ENCODE peak calls at places on chromosomes 7 and 10, in six cellular contexts. T is transverse colon, S is GM12892, W is sigmoid colon, Y is GM23338, H is GM12891. I is an unnamed sample.

GRCh38 chr10:75159519-75159918 is 48.1 kb downstream of the SAMD8 start:
- DNase-seq in T (no peak), S (no peak), W (no peak), Y (no peak), H (no peak), I (no peak)

GRCh38 chr7:2832441-2832840 is 11.7 kb downstream of the GNA12 start:
- DNase-seq in T (no peak), S (no peak), W (peak), Y (no peak), H (no peak), I (no peak)

GRCh38 chr7:19899517-19899916 is 126.1 kb upstream of the TMEM196 start:
- DNase-seq in T (no peak), S (no peak), W (no peak), Y (no peak), H (no peak), I (no peak)

GRCh38 chr10:131178956-131179355 is 132.6 kb downstream of the TCERG1L start:
- DNase-seq in T (no peak), S (no peak), W (peak), Y (no peak), H (no peak), I (peak)

GRCh38 chr10:49318751-49319150 is 19.8 kb downstream of the C10orf71 start:
- DNase-seq in T (no peak), S (no peak), W (no peak), Y (no peak), H (no peak), I (no peak)

GRCh38 chr7:91034459-91035368 is 229.5 kb upstream of the FZD1 start:
- DNase-seq in T (peak), S (peak), W (no peak), Y (peak), H (no peak), I (peak)

GRCh38 chr10:97520978-97521761 is 22.4 kb downstream of the UBTD1 start:
- DNase-seq in T (no peak), S (no peak), W (no peak), Y (peak), H (no peak), I (no peak)

GRCh38 chr7:92723205-92723604 is 113.2 kb downstream of the CDK6 start:
- DNase-seq in T (no peak), S (no peak), W (no peak), Y (no peak), H (no peak), I (no peak)

GRCh38 chr7:549891-550625 is 30.4 kb upstream of the PDGFA start:
- DNase-seq in T (no peak), S (no peak), W (no peak), Y (no peak), H (no peak), I (no peak)

GRCh38 chr7:27128776-27129728 is 1.5 kb downstream of the HOXA4 start:
- DNase-seq in T (no peak), S (no peak), W (no peak), Y (no peak), H (no peak), I (no peak)

GRCh38 chr10:4662576-4663161 is 163.3 kb upstream of the AKR1E2 start:
- DNase-seq in T (no peak), S (no peak), W (peak), Y (no peak), H (no peak), I (no peak)

GRCh38 chr7:91408388-91409154 is 144.3 kb downstream of the FZD1 start:
- DNase-seq in T (no peak), S (no peak), W (no peak), Y (peak), H (no peak), I (no peak)

GRCh38 chr10:6665847-6666246 is 85.8 kb upstream of the PRKCQ start:
- DNase-seq in T (no peak), S (no peak), W (no peak), Y (no peak), H (no peak), I (no peak)

GRCh38 chr7:123241809-123242208 is 42.0 kb upstream of the SLC13A1 start:
- DNase-seq in T (no peak), S (no peak), W (no peak), Y (no peak), H (no peak), I (no peak)

GRCh38 chr10:87557409-87557808 is 52.7 kb downstream of the MINPP1 start:
- DNase-seq in T (no peak), S (no peak), W (no peak), Y (no peak), H (no peak), I (no peak)

GRCh38 chr7:85489498-85489897 is 302.6 kb upstream of the SEMA3D start:
- DNase-seq in T (no peak), S (no peak), W (no peak), Y (no peak), H (no peak), I (no peak)

GRCh38 chr10:126972622-126973414 is 67.6 kb downstream of the DOCK1 start:
- DNase-seq in T (no peak), S (no peak), W (no peak), Y (no peak), H (no peak), I (no peak)

GRCh38 chr7:26853788-26854393 is 10.5 kb downstream of the SKAP2 start:
- DNase-seq in T (no peak), S (no peak), W (no peak), Y (peak), H (no peak), I (no peak)

GRCh38 chr10:27558612-27559020 is 54.5 kb downstream of the RAB18 start:
- DNase-seq in T (peak), S (peak), W (no peak), Y (peak), H (peak), I (peak)

GRCh38 chr7:371779-372545 is 82.0 kb downstream of the FOXL3 start:
- DNase-seq in T (peak), S (no peak), W (peak), Y (no peak), H (no peak), I (peak)

GRCh38 chr10:125156739-125157472 is 3.5 kb downstream of the CTBP2 start:
- DNase-seq in T (no peak), S (no peak), W (peak), Y (no peak), H (no peak), I (peak)

GRCh38 chr7:5403442-5403841 is 20.2 kb downstream of the TNRC18 start:
- DNase-seq in T (no peak), S (no peak), W (no peak), Y (no peak), H (no peak), I (no peak)

GRCh38 chr7:4681922-4682620 is at the start of gene FOXK1:
- DNase-seq in T (peak), S (peak), W (peak), Y (peak), H (peak), I (peak)

GRCh38 chr7:18860226-18860625 is 257.2 kb downstream of the TWIST1 start:
- DNase-seq in T (no peak), S (no peak), W (no peak), Y (no peak), H (no peak), I (no peak)

GRCh38 chr10:43844236-43844635 is 195.6 kb upstream of the ZNF32 start:
- DNase-seq in T (no peak), S (no peak), W (no peak), Y (no peak), H (no peak), I (no peak)

GRCh38 chr10:104819731-104820130 is 178.6 kb downstream of the SORCS3 start:
- DNase-seq in T (no peak), S (no peak), W (no peak), Y (no peak), H (no peak), I (no peak)

GRCh38 chr10:68153473-68154210 is 44.4 kb downstream of the MYPN start:
- DNase-seq in T (peak), S (no peak), W (no peak), Y (peak), H (no peak), I (peak)

GRCh38 chr10:129105266-129105665 is 361.8 kb upstream of the MGMT start:
- DNase-seq in T (no peak), S (no peak), W (no peak), Y (no peak), H (no peak), I (no peak)

GRCh38 chr7:47771301-47771989 is 176.8 kb downstream of the PKD1L1 start:
- DNase-seq in T (no peak), S (no peak), W (peak), Y (no peak), H (no peak), I (no peak)

GRCh38 chr10:92114201-92114600 is 176.7 kb downstream of the CPEB3 start:
- DNase-seq in T (no peak), S (no peak), W (no peak), Y (no peak), H (no peak), I (no peak)

GRCh38 chr10:55043540-55043939 is 242.5 kb upstream of the PCDH15 start:
- DNase-seq in T (no peak), S (no peak), W (no peak), Y (no peak), H (no peak), I (no peak)

GRCh38 chr10:4256971-4257370 is 472.0 kb upstream of the KLF6 start:
- DNase-seq in T (no peak), S (no peak), W (no peak), Y (no peak), H (no peak), I (no peak)

GRCh38 chr7:73909051-73909941 is 48.3 kb downstream of the TMEM270 start:
- DNase-seq in T (no peak), S (no peak), W (peak), Y (no peak), H (no peak), I (peak)

GRCh38 chr10:92756233-92757065 is 66.7 kb downstream of the HHEX start:
- DNase-seq in T (peak), S (peak), W (no peak), Y (no peak), H (peak), I (no peak)

GRCh38 chr10:87675396-87676376 is 16.0 kb downstream of the PAPSS2 start:
- DNase-seq in T (no peak), S (no peak), W (no peak), Y (peak), H (no peak), I (no peak)

GRCh38 chr7:121882731-121883130 is 9.8 kb downstream of the PTPRZ1 start:
- DNase-seq in T (no peak), S (no peak), W (no peak), Y (no peak), H (no peak), I (no peak)

GRCh38 chr7:155178096-155178495 is 108.0 kb downstream of the HTR5A start:
- DNase-seq in T (no peak), S (no peak), W (no peak), Y (no peak), H (no peak), I (no peak)

DNA sequence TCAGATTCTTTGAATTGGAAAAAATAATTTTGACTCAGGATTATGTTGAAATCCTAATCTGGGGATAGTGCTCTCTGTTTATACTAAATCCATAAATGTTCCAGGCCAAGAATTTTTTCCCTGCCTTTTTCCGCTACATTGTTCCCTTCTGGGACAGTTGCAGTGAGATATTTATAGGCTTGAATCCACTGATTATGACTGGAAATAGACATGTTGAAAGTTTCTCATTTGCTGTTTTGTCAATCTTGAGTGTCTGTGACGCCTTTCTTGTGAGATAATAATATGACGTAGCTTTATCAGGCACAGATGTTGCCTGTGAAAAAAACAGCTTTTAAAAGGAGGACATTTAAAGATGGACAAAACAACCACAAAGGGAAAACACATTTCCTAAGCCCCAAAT is 155.9 kb downstream of the ARID5B start:
- DNase-seq in T (no peak), S (no peak), W (no peak), Y (no peak), H (no peak), I (no peak)
- TF ChIP-seq POLR2AphosphoS5 in T (peak), S (no peak), W (peak), Y (no peak), H (no peak), I (peak)

GRCh38 chr7:38171558-38172403 is 6.3 kb upstream of the STARD3NL start:
- DNase-seq in T (no peak), S (no peak), W (no peak), Y (no peak), H (no peak), I (no peak)

DNA sequence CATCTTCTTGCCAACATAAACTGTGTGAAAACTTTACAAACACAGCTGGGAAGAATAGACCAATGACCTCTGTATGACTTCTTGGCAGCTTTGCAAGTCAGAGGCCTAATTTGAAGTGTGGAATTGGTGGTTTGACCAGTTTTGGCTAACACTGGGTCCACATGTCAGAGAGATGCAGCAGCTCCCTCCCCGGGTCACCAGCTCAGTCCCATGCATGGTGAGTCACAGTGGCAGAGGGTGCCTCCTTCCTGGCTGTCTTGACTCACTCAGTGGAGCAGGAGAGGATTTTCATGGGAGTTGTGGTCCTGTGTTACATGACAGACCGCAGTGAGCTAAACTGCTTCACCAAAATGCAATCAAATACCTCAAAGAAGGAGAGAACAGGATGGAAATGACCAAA is 8.2 kb upstream of the STARD3NL start:
- DNase-seq in T (no peak), S (no peak), W (peak), Y (no peak), H (no peak), I (no peak)
- TF ChIP-seq POLR2AphosphoS5 in T (no peak), S (no peak), W (no peak), Y (no peak), H (no peak), I (no peak)

GRCh38 chr7:137871173-137871915 is 24.6 kb upstream of the DGKI start:
- DNase-seq in T (no peak), S (no peak), W (no peak), Y (no peak), H (no peak), I (no peak)
- TF ChIP-seq POLR2AphosphoS5 in T (no peak), S (no peak), W (no peak), Y (no peak), H (no peak), I (no peak)

DNA sequence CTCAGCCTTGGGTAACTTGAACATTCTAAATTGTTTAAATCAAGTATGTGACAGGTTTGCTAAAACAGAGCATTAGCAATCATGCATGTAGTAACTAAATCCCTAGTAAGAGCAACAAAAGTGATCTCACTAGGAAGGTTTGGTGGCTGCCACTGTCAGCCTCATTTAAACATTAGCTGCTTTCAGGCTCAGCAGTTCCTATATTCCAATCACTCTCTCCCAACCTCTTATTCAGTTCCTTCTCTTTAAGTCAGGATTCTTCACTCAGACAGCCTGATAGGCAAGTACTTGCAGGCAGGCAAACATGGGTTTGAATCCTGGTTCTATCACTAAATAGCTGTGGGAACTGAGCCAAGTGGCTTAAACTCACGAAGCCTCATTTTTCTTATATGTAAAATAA is 3.6 kb downstream of the CREB3L2 start:
- DNase-seq in T (no peak), S (no peak), W (no peak), Y (no peak), H (no peak), I (no peak)
- TF ChIP-seq POLR2AphosphoS5 in T (no peak), S (no peak), W (no peak), Y (no peak), H (no peak), I (no peak)

I was measured in stomach.